ENCODE peak calls at places on chromosomes 5 and 9, in six cellular contexts. D is GM12892, B is IMR-90, S is H54, N is K562, G is stomach. I is an unnamed sample.

GRCh38 chr5:141604318-141604717 is 14.5 kb downstream of the DIAPH1 start:
- DNase-seq in D (no peak), B (peak; percentile 94), S (peak; percentile 63), N (peak; percentile 63), G (peak; percentile 34), I (peak; percentile 55)

GRCh38 chr5:150945501-150945900 is 40.7 kb upstream of the ZNF300 start:
- DNase-seq in D (no peak), B (peak; percentile 5), S (peak; percentile 16), N (no peak), G (no peak), I (no peak)

GRCh38 chr5:122942164-122942914 is 94.2 kb downstream of the PPIC start:
- DNase-seq in D (no peak), B (peak; percentile 4), S (no peak), N (peak; percentile 56), G (no peak), I (no peak)

GRCh38 chr5:1156033-1156753 is 44.3 kb upstream of the SLC12A7 start:
- DNase-seq in D (no peak), B (no peak), S (no peak), N (no peak), G (no peak), I (no peak)

GRCh38 chr5:126561908-126562307 is 33.1 kb downstream of the ALDH7A1 start:
- DNase-seq in D (no peak), B (peak; percentile 22), S (no peak), N (no peak), G (no peak), I (no peak)

GRCh38 chr9:15641301-15641700 is 88.5 kb downstream of the CCDC171 start:
- DNase-seq in D (no peak), B (no peak), S (no peak), N (no peak), G (no peak), I (no peak)

GRCh38 chr9:19788152-19788551 is 685 bp downstream of the SLC24A2 start:
- DNase-seq in D (no peak), B (no peak), S (no peak), N (no peak), G (no peak), I (no peak)

GRCh38 chr9:77616191-77616590 is 31.9 kb downstream of the GNA14 start:
- DNase-seq in D (no peak), B (no peak), S (no peak), N (no peak), G (no peak), I (peak; percentile 12)

GRCh38 chr9:137506274-137506673 is 43.9 kb downstream of the PNPLA7 start:
- DNase-seq in D (no peak), B (no peak), S (no peak), N (no peak), G (peak; percentile 71), I (no peak)

GRCh38 chr9:130860458-130861316 is 25.6 kb downstream of the ABL1 start:
- DNase-seq in D (no peak), B (peak; percentile 99), S (no peak), N (peak; percentile 94), G (peak; percentile 65), I (peak; percentile 52)

GRCh38 chr5:122413722-122414121 is 101.7 kb downstream of the SNCAIP start:
- DNase-seq in D (no peak), B (no peak), S (no peak), N (no peak), G (no peak), I (no peak)

GRCh38 chr9:16825971-16826370 is 44.5 kb downstream of the BNC2 start:
- DNase-seq in D (no peak), B (peak; percentile 96), S (no peak), N (no peak), G (no peak), I (no peak)

GRCh38 chr9:16824545-16825041 is 45.9 kb downstream of the BNC2 start:
- DNase-seq in D (no peak), B (peak; percentile 85), S (no peak), N (no peak), G (no peak), I (no peak)

GRCh38 chr9:16825364-16825763 is 45.1 kb downstream of the BNC2 start:
- DNase-seq in D (no peak), B (peak; percentile 73), S (no peak), N (no peak), G (no peak), I (no peak)

GRCh38 chr9:16817002-16817401 is 53.5 kb downstream of the BNC2 start:
- DNase-seq in D (no peak), B (no peak), S (no peak), N (no peak), G (no peak), I (no peak)

DNA sequence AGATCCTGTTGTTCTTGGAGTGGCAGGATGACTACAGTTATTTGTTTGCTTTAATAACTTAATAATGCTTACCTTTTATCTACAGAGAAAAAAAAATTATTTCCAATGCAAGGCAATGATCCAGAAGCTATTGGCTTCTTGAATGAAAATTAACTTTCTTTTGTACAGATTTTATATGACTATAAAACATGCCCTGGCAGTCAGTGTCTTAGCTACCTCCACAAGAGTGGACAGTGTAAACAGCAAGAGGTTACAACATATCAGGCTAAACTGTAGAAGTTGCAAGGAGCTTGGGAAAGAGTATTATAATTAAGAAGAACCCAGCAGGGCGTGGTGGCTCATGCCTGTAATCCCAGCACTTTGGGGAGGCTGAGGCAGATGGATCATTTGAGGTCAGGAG is 49.1 kb downstream of the BNC2 start:
- DNase-seq in D (no peak), B (no peak), S (no peak), N (no peak), G (no peak), I (no peak)
- TF ChIP-seq POLR2A in D (no peak), B (no peak), S (no peak), N (no peak), G (no peak), I (no peak)

GRCh38 chr5:180791611-180792213 is 10.9 kb downstream of the MGAT1 start:
- DNase-seq in D (no peak), B (no peak), S (no peak), N (no peak), G (no peak), I (no peak)
- TF ChIP-seq POLR2A in D (no peak), B (no peak), S (no peak), N (no peak), G (no peak), I (no peak)

GRCh38 chr9:36486454-36486932 is 86.2 kb upstream of the MELK start:
- DNase-seq in D (no peak), B (peak; percentile 11), S (no peak), N (peak; percentile 11), G (no peak), I (peak; percentile 33)

GRCh38 chr9:36488322-36488838 is 84.3 kb upstream of the MELK start:
- DNase-seq in D (no peak), B (no peak), S (no peak), N (no peak), G (no peak), I (no peak)

GRCh38 chr9:36487482-36488321 is 85.0 kb upstream of the MELK start:
- DNase-seq in D (peak; percentile 71), B (peak; percentile 90), S (peak; percentile 77), N (peak; percentile 88), G (peak; percentile 93), I (peak; percentile 95)

GRCh38 chr9:36485647-36486453 is 85.8 kb upstream of the RNF38 start:
- DNase-seq in D (no peak), B (peak; percentile 17), S (no peak), N (no peak), G (no peak), I (peak; percentile 37)

GRCh38 chr9:36486933-36487481 is 85.7 kb upstream of the MELK start:
- DNase-seq in D (peak; percentile 53), B (no peak), S (no peak), N (peak; percentile 40), G (peak; percentile 36), I (peak; percentile 58)
- TF ChIP-seq POLR2A in D (peak; percentile 56), B (peak; percentile 1), S (no peak), N (no peak), G (no peak), I (no peak)

GRCh38 chr9:89617978-89618377 is 13.2 kb downstream of the GADD45G start:
- DNase-seq in D (no peak), B (no peak), S (no peak), N (no peak), G (peak; percentile 85), I (no peak)
- TF ChIP-seq POLR2A in D (no peak), B (no peak), S (no peak), N (no peak), G (no peak), I (no peak)

GRCh38 chr9:5095795-5096194 is 89.6 kb downstream of the INSL6 start:
- DNase-seq in D (no peak), B (no peak), S (no peak), N (no peak), G (no peak), I (no peak)
- TF ChIP-seq POLR2A in D (no peak), B (no peak), S (no peak), N (no peak), G (no peak), I (no peak)

GRCh38 chr9:94153905-94154304 is 69.6 kb downstream of the PTPDC1 start:
- DNase-seq in D (no peak), B (no peak), S (no peak), N (no peak), G (no peak), I (no peak)

GRCh38 chr9:94159069-94159915 is 75.0 kb downstream of the PTPDC1 start:
- DNase-seq in D (no peak), B (no peak), S (no peak), N (no peak), G (no peak), I (no peak)

GRCh38 chr9:94157408-94157801 is 73.1 kb downstream of the PTPDC1 start:
- DNase-seq in D (no peak), B (no peak), S (no peak), N (no peak), G (no peak), I (no peak)

GRCh38 chr9:94160594-94161501 is 76.6 kb downstream of the PTPDC1 start:
- DNase-seq in D (no peak), B (no peak), S (no peak), N (no peak), G (no peak), I (no peak)

GRCh38 chr9:94156549-94157407 is 72.5 kb downstream of the PTPDC1 start:
- DNase-seq in D (no peak), B (peak; percentile 50), S (no peak), N (peak; percentile 85), G (peak; percentile 89), I (peak; percentile 88)
- TF ChIP-seq POLR2A in D (no peak), B (no peak), S (no peak), N (peak; percentile 68), G (no peak), I (no peak)